ENCODE peak calls at places on chromosomes 3 and 15, in six cellular contexts. Y, J, H, D, N and L are unnamed samples.

GRCh38 chr15:26503998-26504397 is 268.9 kb downstream of the GABRB3 start:
- DNase-seq in Y (no peak), J (no peak), H (no peak), D (no peak), N (peak; percentile 3), L (no peak)

GRCh38 chr3:12178091-12178820 is 19.5 kb upstream of the TIMP4 start:
- DNase-seq in Y (peak; percentile 72), J (peak; percentile 91), H (peak; percentile 28), D (peak; percentile 78), N (peak; percentile 43), L (peak; percentile 43)

GRCh38 chr3:100482181-100482580 is 10.2 kb upstream of the TMEM45A start:
- DNase-seq in Y (no peak), J (no peak), H (no peak), D (no peak), N (no peak), L (no peak)

GRCh38 chr15:67563092-67563491 is 20.6 kb downstream of the MAP2K5 start:
- DNase-seq in Y (no peak), J (no peak), H (no peak), D (no peak), N (no peak), L (no peak)

GRCh38 chr15:73927003-73927475 is 777 bp downstream of the LOXL1 start:
- DNase-seq in Y (no peak), J (peak; percentile 33), H (peak; percentile 56), D (peak; percentile 79), N (peak; percentile 28), L (peak; percentile 79)

GRCh38 chr3:73192036-73192738 is 130.7 kb downstream of the EBLN2 start:
- DNase-seq in Y (no peak), J (no peak), H (no peak), D (no peak), N (peak; percentile 8), L (no peak)

GRCh38 chr15:85616549-85616948 is 178.2 kb downstream of the KLHL25 start:
- DNase-seq in Y (no peak), J (peak; percentile 35), H (no peak), D (no peak), N (no peak), L (no peak)

GRCh38 chr3:123679712-123680386 is 95.0 kb upstream of the HACD2 start:
- DNase-seq in Y (no peak), J (peak; percentile 15), H (no peak), D (no peak), N (no peak), L (no peak)

GRCh38 chr3:101926594-101927105 is 77.3 kb downstream of the NFKBIZ start:
- DNase-seq in Y (peak; percentile 61), J (peak; percentile 61), H (no peak), D (no peak), N (peak; percentile 80), L (no peak)

DNA sequence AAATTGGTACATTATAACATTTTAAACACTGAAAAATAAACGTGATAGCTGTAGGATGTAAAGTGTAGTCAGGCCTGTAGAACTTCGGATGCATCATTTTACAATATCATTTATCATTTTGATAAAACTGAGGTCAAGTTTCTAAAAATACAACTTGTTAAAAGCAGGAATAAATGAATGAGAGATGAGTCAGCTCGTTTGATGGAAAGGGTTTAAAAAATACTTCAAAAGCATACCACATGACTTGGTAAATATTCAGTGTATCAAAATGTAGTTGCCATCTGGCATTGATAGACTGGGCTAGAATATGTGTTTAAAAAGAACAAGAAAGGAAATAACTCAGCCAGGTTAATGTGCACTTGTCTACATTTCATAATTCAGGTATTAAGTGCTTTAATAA is 357.0 kb downstream of the TIGIT start:
- DNase-seq in Y (peak; percentile 53), J (no peak), H (no peak), D (no peak), N (peak; percentile 29), L (no peak)
- H3K4me3 ChIP-seq in Y (no peak overlapping the region), J (no peak overlapping the region), H (no peak overlapping the region), D (no peak overlapping the region), N (no peak overlapping the region), L (no peak overlapping the region)

GRCh38 chr3:160448845-160449659 is 534 bp downstream of the TRIM59 start:
- DNase-seq in Y (peak; percentile 43), J (peak; percentile 65), H (peak; percentile 12), D (no peak), N (peak; percentile 34), L (no peak)

GRCh38 chr3:160446522-160447056 is 3.0 kb downstream of the TRIM59 start:
- DNase-seq in Y (no peak), J (no peak), H (no peak), D (no peak), N (no peak), L (no peak)

GRCh38 chr3:160449660-160450598 is at the start of gene TRIM59:
- DNase-seq in Y (peak; percentile 99), J (peak; percentile 98), H (peak; percentile 57), D (peak; percentile 95), N (peak; percentile 99), L (peak; percentile 75)

GRCh38 chr3:160445854-160446253 is 3.7 kb downstream of the TRIM59 start:
- DNase-seq in Y (no peak), J (no peak), H (no peak), D (no peak), N (no peak), L (no peak)

GRCh38 chr3:160447544-160447943 is 2.0 kb downstream of the TRIM59 start:
- DNase-seq in Y (peak; percentile 54), J (peak; percentile 20), H (no peak), D (no peak), N (peak; percentile 56), L (no peak)
- H3K4me3 ChIP-seq in Y (peak overlapping the region; percentile 82), J (peak overlapping the region; percentile 50), H (no peak overlapping the region), D (no peak overlapping the region), N (peak overlapping the region; percentile 26), L (no peak overlapping the region)

GRCh38 chr3:160801386-160802118 is 45.5 kb downstream of the PPM1L start:
- DNase-seq in Y (peak; percentile 22), J (peak; percentile 40), H (peak; percentile 56), D (peak; percentile 73), N (peak; percentile 46), L (no peak)
- H3K4me3 ChIP-seq in Y (no peak overlapping the region), J (no peak overlapping the region), H (peak overlapping the region; percentile 37), D (no peak overlapping the region), N (no peak overlapping the region), L (no peak overlapping the region)

GRCh38 chr3:58176827-58177489 is 33.8 kb downstream of the DNASE1L3 start:
- DNase-seq in Y (no peak), J (no peak), H (no peak), D (peak; percentile 32), N (peak; percentile 65), L (no peak)

GRCh38 chr3:58179235-58180098 is 31.3 kb downstream of the DNASE1L3 start:
- DNase-seq in Y (no peak), J (no peak), H (no peak), D (peak; percentile 45), N (no peak), L (no peak)

GRCh38 chr3:58177747-58178527 is 32.8 kb downstream of the DNASE1L3 start:
- DNase-seq in Y (peak; percentile 79), J (peak; percentile 87), H (peak; percentile 90), D (peak; percentile 96), N (peak; percentile 76), L (peak; percentile 95)

GRCh38 chr3:58180099-58180880 is 30.5 kb downstream of the DNASE1L3 start:
- DNase-seq in Y (no peak), J (no peak), H (no peak), D (peak; percentile 40), N (no peak), L (no peak)

DNA sequence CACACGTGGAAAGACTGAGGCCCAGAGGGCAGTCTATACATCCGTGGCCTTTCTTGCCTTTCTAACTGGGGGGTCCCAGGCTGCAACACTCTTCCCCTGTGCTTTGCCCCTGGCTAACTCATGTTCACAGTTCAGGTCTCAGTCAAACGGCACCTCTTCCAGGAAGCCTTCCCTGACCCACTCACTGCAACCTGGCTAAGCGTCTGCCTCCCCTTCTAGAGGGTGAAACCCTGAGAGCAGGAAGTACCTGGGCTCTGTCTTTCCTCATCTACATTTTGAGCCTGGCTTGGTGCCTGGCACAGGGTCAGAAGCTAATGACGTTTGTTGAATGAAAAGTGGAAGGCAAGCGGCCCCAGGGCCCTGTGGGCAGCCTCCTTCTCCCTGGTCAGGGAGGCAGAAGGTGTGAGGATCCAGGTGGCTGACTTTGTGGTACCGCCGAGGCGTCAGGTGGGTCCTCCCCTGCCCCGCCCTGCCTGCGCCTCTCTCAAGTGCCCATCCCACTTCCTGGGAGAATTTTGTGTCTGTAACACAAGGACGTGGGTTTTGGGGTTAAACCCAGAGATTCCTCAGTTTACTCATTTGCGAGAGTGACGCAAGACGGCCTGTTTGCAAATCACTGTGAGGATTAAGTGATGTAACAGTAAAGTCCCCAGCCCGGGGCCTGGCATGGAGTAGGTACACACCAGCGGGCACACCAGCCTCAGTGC is 32.1 kb downstream of the DNASE1L3 start:
- DNase-seq in Y (no peak), J (no peak), H (no peak), D (peak; percentile 38), N (peak; percentile 51), L (no peak)
- H3K4me3 ChIP-seq in Y (no peak overlapping the region), J (no peak overlapping the region), H (no peak overlapping the region), D (no peak overlapping the region), N (no peak overlapping the region), L (no peak overlapping the region)

GRCh38 chr15:96410175-96411055 is 79.9 kb downstream of the NR2F2 start:
- DNase-seq in Y (peak; percentile 29), J (no peak), H (no peak), D (no peak), N (no peak), L (no peak)

GRCh38 chr15:96408591-96409183 is 78.2 kb downstream of the NR2F2 start:
- DNase-seq in Y (no peak), J (no peak), H (no peak), D (no peak), N (no peak), L (no peak)

GRCh38 chr15:96411056-96412031 is 80.8 kb downstream of the NR2F2 start:
- DNase-seq in Y (no peak), J (no peak), H (no peak), D (no peak), N (no peak), L (no peak)

GRCh38 chr15:96407482-96407881 is 77.0 kb downstream of the NR2F2 start:
- DNase-seq in Y (no peak), J (no peak), H (no peak), D (no peak), N (no peak), L (no peak)

GRCh38 chr15:96409231-96410138 is 79.0 kb downstream of the NR2F2 start:
- DNase-seq in Y (no peak), J (peak; percentile 6), H (no peak), D (no peak), N (peak; percentile 22), L (no peak)
- H3K4me3 ChIP-seq in Y (peak overlapping the region; percentile 7), J (peak overlapping the region; percentile 8), H (peak overlapping the region; percentile 50), D (peak overlapping the region; percentile 5), N (peak overlapping the region; percentile 22), L (peak overlapping the region; percentile 17)

DNA sequence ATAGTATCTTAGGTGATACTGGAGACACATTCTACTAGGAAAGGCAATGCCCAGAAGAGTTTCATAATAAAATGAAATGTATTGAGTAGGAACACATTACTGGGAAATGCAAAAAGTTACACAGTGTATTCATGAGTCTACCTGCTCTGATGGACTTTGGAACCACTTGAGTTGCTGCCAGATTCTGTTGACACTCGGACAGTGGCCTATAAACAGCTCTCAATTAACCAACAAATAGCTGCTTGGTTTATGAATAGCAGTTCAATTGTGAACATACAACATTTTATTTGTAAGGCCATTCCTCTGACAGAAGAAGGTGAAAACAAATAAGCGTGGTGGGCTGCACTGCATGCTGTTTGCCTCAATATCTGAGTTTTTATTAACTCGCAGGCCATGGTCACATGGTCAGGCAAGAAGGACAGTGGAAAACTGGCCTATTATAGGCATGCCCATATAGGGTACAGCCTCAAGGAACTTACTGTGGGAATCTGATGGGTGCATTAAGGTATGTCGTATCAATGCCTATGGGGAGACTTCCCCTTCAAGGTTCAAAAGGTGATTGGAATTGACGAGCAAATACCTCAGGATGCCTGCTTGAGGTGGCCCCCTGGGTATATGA is 66.2 kb downstream of the C3orf80 start:
- DNase-seq in Y (no peak), J (no peak), H (no peak), D (no peak), N (no peak), L (no peak)
- H3K4me3 ChIP-seq in Y (no peak overlapping the region), J (no peak overlapping the region), H (no peak overlapping the region), D (no peak overlapping the region), N (no peak overlapping the region), L (no peak overlapping the region)